ENCODE peak calls at places on chromosomes 7 and 10, in nine cellular contexts. One of them, this sample, is unnamed.

GRCh38 chr10:49226594-49226993 is 38.4 kb upstream of the TMEM273 start:
- DNase-seq in stomach: no peak
- DNase-seq in ovary: no peak
- DNase-seq in esophagus muscularis mucosa: peak; percentile 72
- DNase-seq in HepG2: no peak
- DNase-seq in SK-N-SH: no peak
- DNase-seq in upper lobe of left lung: no peak
- DNase-seq in sigmoid colon: no peak
- DNase-seq in tibial nerve: no peak
- DNase-seq in this sample: no peak

GRCh38 chr10:24645784-24646183 is 77.9 kb downstream of the ARHGAP21 start:
- DNase-seq in HepG2: no peak
- DNase-seq in sigmoid colon: no peak
- DNase-seq in stomach: no peak
- DNase-seq in upper lobe of left lung: no peak
- DNase-seq in esophagus muscularis mucosa: no peak
- DNase-seq in tibial nerve: no peak
- DNase-seq in ovary: no peak
- DNase-seq in SK-N-SH: no peak
- DNase-seq in this sample: no peak

GRCh38 chr7:158348446-158348845 is 239.2 kb downstream of the PTPRN2 start:
- DNase-seq in upper lobe of left lung: no peak
- DNase-seq in sigmoid colon: peak; percentile 12
- DNase-seq in esophagus muscularis mucosa: no peak
- DNase-seq in tibial nerve: no peak
- DNase-seq in SK-N-SH: no peak
- DNase-seq in ovary: no peak
- DNase-seq in stomach: no peak
- DNase-seq in HepG2: no peak
- DNase-seq in this sample: no peak

GRCh38 chr10:1488970-1489548 is 248.3 kb downstream of the ADARB2 start:
- DNase-seq in SK-N-SH: no peak
- DNase-seq in esophagus muscularis mucosa: no peak
- DNase-seq in sigmoid colon: no peak
- DNase-seq in upper lobe of left lung: peak; percentile 73
- DNase-seq in tibial nerve: no peak
- DNase-seq in HepG2: no peak
- DNase-seq in ovary: no peak
- DNase-seq in stomach: no peak
- DNase-seq in this sample: peak; percentile 45

GRCh38 chr10:116170815-116171250 is 102.2 kb downstream of the GFRA1 start:
- DNase-seq in upper lobe of left lung: no peak
- DNase-seq in ovary: no peak
- DNase-seq in esophagus muscularis mucosa: no peak
- DNase-seq in HepG2: no peak
- DNase-seq in sigmoid colon: no peak
- DNase-seq in stomach: no peak
- DNase-seq in tibial nerve: no peak
- DNase-seq in SK-N-SH: no peak
- DNase-seq in this sample: no peak

GRCh38 chr10:53447576-53447975 is 675.0 kb upstream of the MBL2 start:
- DNase-seq in esophagus muscularis mucosa: no peak
- DNase-seq in sigmoid colon: no peak
- DNase-seq in tibial nerve: no peak
- DNase-seq in ovary: no peak
- DNase-seq in stomach: no peak
- DNase-seq in upper lobe of left lung: no peak
- DNase-seq in HepG2: no peak
- DNase-seq in SK-N-SH: no peak
- DNase-seq in this sample: no peak

GRCh38 chr10:71260622-71261325 is 48.4 kb downstream of the UNC5B start:
- DNase-seq in stomach: no peak
- DNase-seq in esophagus muscularis mucosa: no peak
- DNase-seq in HepG2: no peak
- DNase-seq in upper lobe of left lung: peak; percentile 54
- DNase-seq in SK-N-SH: no peak
- DNase-seq in sigmoid colon: no peak
- DNase-seq in tibial nerve: no peak
- DNase-seq in ovary: peak; percentile 82
- DNase-seq in this sample: no peak

GRCh38 chr10:115063702-115064479 is 29.3 kb upstream of the ATRNL1 start:
- DNase-seq in esophagus muscularis mucosa: no peak
- DNase-seq in stomach: no peak
- DNase-seq in HepG2: no peak
- DNase-seq in ovary: no peak
- DNase-seq in sigmoid colon: no peak
- DNase-seq in tibial nerve: no peak
- DNase-seq in SK-N-SH: peak; percentile 41
- DNase-seq in upper lobe of left lung: no peak
- DNase-seq in this sample: no peak

GRCh38 chr7:23709081-23709746 is 805 bp upstream of the STK31 start:
- DNase-seq in stomach: no peak
- DNase-seq in HepG2: peak; percentile 5
- DNase-seq in tibial nerve: no peak
- DNase-seq in upper lobe of left lung: no peak
- DNase-seq in esophagus muscularis mucosa: no peak
- DNase-seq in ovary: no peak
- DNase-seq in SK-N-SH: no peak
- DNase-seq in sigmoid colon: no peak
- DNase-seq in this sample: no peak

GRCh38 chr7:100190059-100190711 is 12.5 kb downstream of the STAG3 start:
- DNase-seq in upper lobe of left lung: no peak
- DNase-seq in tibial nerve: no peak
- DNase-seq in sigmoid colon: no peak
- DNase-seq in SK-N-SH: peak; percentile 23
- DNase-seq in stomach: no peak
- DNase-seq in ovary: no peak
- DNase-seq in HepG2: peak; percentile 41
- DNase-seq in esophagus muscularis mucosa: no peak
- DNase-seq in this sample: no peak

GRCh38 chr10:90855126-90855525 is 2.7 kb downstream of the HTR7 start:
- DNase-seq in ovary: no peak
- DNase-seq in SK-N-SH: no peak
- DNase-seq in esophagus muscularis mucosa: no peak
- DNase-seq in sigmoid colon: no peak
- DNase-seq in stomach: no peak
- DNase-seq in tibial nerve: no peak
- DNase-seq in HepG2: no peak
- DNase-seq in upper lobe of left lung: no peak
- DNase-seq in this sample: no peak

GRCh38 chr7:148772297-148773089 is 73.8 kb downstream of the CUL1 start:
- DNase-seq in upper lobe of left lung: no peak
- DNase-seq in stomach: no peak
- DNase-seq in SK-N-SH: no peak
- DNase-seq in tibial nerve: no peak
- DNase-seq in esophagus muscularis mucosa: no peak
- DNase-seq in ovary: no peak
- DNase-seq in sigmoid colon: no peak
- DNase-seq in HepG2: no peak
- DNase-seq in this sample: no peak

GRCh38 chr7:37110641-37111421 is 337.8 kb downstream of the ELMO1 start:
- DNase-seq in tibial nerve: no peak
- DNase-seq in HepG2: no peak
- DNase-seq in stomach: no peak
- DNase-seq in esophagus muscularis mucosa: no peak
- DNase-seq in SK-N-SH: no peak
- DNase-seq in sigmoid colon: no peak
- DNase-seq in upper lobe of left lung: no peak
- DNase-seq in ovary: no peak
- DNase-seq in this sample: no peak

GRCh38 chr7:44163591-44163990 is 22.5 kb upstream of the MYL7 start:
- DNase-seq in SK-N-SH: no peak
- DNase-seq in upper lobe of left lung: no peak
- DNase-seq in ovary: no peak
- DNase-seq in sigmoid colon: no peak
- DNase-seq in esophagus muscularis mucosa: no peak
- DNase-seq in stomach: no peak
- DNase-seq in tibial nerve: no peak
- DNase-seq in HepG2: no peak
- DNase-seq in this sample: no peak

GRCh38 chr7:27767374-27767773 is 27.4 kb downstream of the TAX1BP1 start:
- DNase-seq in ovary: no peak
- DNase-seq in SK-N-SH: no peak
- DNase-seq in esophagus muscularis mucosa: no peak
- DNase-seq in upper lobe of left lung: no peak
- DNase-seq in tibial nerve: no peak
- DNase-seq in HepG2: no peak
- DNase-seq in stomach: no peak
- DNase-seq in sigmoid colon: no peak
- DNase-seq in this sample: no peak

GRCh38 chr10:75433216-75433615 is 1.8 kb downstream of the LRMDA start:
- DNase-seq in ovary: no peak
- DNase-seq in tibial nerve: no peak
- DNase-seq in esophagus muscularis mucosa: no peak
- DNase-seq in HepG2: no peak
- DNase-seq in sigmoid colon: no peak
- DNase-seq in upper lobe of left lung: no peak
- DNase-seq in stomach: no peak
- DNase-seq in SK-N-SH: no peak
- DNase-seq in this sample: no peak

GRCh38 chr7:101506531-101506930 is 122.6 kb downstream of the MYL10 start:
- DNase-seq in SK-N-SH: no peak
- DNase-seq in ovary: no peak
- DNase-seq in HepG2: no peak
- DNase-seq in sigmoid colon: no peak
- DNase-seq in stomach: no peak
- DNase-seq in upper lobe of left lung: no peak
- DNase-seq in tibial nerve: no peak
- DNase-seq in esophagus muscularis mucosa: no peak
- DNase-seq in this sample: no peak

GRCh38 chr7:101511965-101512364 is 117.1 kb downstream of the MYL10 start:
- DNase-seq in sigmoid colon: no peak
- DNase-seq in upper lobe of left lung: no peak
- DNase-seq in SK-N-SH: no peak
- DNase-seq in HepG2: no peak
- DNase-seq in tibial nerve: no peak
- DNase-seq in esophagus muscularis mucosa: no peak
- DNase-seq in stomach: no peak
- DNase-seq in ovary: no peak
- DNase-seq in this sample: no peak

GRCh38 chr7:101507327-101507726 is 121.8 kb downstream of the MYL10 start:
- DNase-seq in tibial nerve: no peak
- DNase-seq in SK-N-SH: no peak
- DNase-seq in HepG2: no peak
- DNase-seq in stomach: no peak
- DNase-seq in esophagus muscularis mucosa: no peak
- DNase-seq in upper lobe of left lung: no peak
- DNase-seq in sigmoid colon: no peak
- DNase-seq in ovary: no peak
- DNase-seq in this sample: no peak

GRCh38 chr7:101507791-101508252 is 121.3 kb downstream of the MYL10 start:
- DNase-seq in esophagus muscularis mucosa: no peak
- DNase-seq in SK-N-SH: peak; percentile 86
- DNase-seq in tibial nerve: no peak
- DNase-seq in upper lobe of left lung: no peak
- DNase-seq in stomach: no peak
- DNase-seq in sigmoid colon: no peak
- DNase-seq in ovary: no peak
- DNase-seq in HepG2: peak; percentile 78
- DNase-seq in this sample: peak; percentile 14

DNA sequence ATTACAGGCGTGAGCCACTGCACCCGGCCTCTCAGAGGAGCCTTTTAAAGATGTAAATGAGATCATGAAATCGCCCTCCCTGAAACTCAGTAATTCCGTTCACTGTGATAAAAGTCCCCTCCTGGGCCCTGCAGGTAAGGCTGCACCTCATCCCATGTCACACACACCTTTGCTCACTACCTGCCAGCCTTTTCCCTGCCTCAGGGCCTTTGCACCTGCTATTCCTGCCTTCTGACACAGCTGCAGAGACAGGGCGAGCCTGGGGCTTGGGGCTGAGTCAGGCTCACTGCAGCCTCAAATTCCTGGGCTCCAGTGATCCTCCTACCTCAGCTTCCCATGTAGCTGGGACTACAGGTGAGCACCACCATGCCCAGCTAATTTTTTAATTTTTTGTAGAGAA is 118.8 kb downstream of the MYL10 start:
- DNase-seq in ovary: no peak
- DNase-seq in sigmoid colon: no peak
- DNase-seq in tibial nerve: no peak
- DNase-seq in stomach: no peak
- DNase-seq in SK-N-SH: no peak
- DNase-seq in esophagus muscularis mucosa: no peak
- DNase-seq in upper lobe of left lung: no peak
- DNase-seq in HepG2: no peak
- DNase-seq in this sample: no peak
- H3K36me3 ChIP-seq in ovary: no peaks in the 10 kb centered on the region
- H3K36me3 ChIP-seq in sigmoid colon: no peaks in the 10 kb centered on the region
- H3K36me3 ChIP-seq in tibial nerve: no peaks in the 10 kb centered on the region
- H3K36me3 ChIP-seq in stomach: no peaks in the 10 kb centered on the region
- H3K36me3 ChIP-seq in SK-N-SH: no peaks in the 10 kb centered on the region
- H3K36me3 ChIP-seq in esophagus muscularis mucosa: no peaks in the 10 kb centered on the region
- H3K36me3 ChIP-seq in upper lobe of left lung: no peaks in the 10 kb centered on the region
- H3K36me3 ChIP-seq in HepG2: no peaks in the 10 kb centered on the region
- H3K36me3 ChIP-seq in this sample: no peaks in the 10 kb centered on the region

GRCh38 chr7:131554880-131555516 is 1.4 kb downstream of the PODXL start:
- DNase-seq in SK-N-SH: no peak
- DNase-seq in ovary: no peak
- DNase-seq in esophagus muscularis mucosa: no peak
- DNase-seq in sigmoid colon: no peak
- DNase-seq in upper lobe of left lung: no peak
- DNase-seq in HepG2: no peak
- DNase-seq in stomach: no peak
- DNase-seq in tibial nerve: no peak
- DNase-seq in this sample: no peak
- H3K4me3 ChIP-seq in SK-N-SH: peak overlapping the region; percentile 72
- H3K4me3 ChIP-seq in ovary: peak overlapping the region; percentile 65
- H3K4me3 ChIP-seq in esophagus muscularis mucosa: peak overlapping the region; percentile 81
- H3K4me3 ChIP-seq in sigmoid colon: peak overlapping the region; percentile 65
- H3K4me3 ChIP-seq in upper lobe of left lung: peak overlapping the region; percentile 69
- H3K4me3 ChIP-seq in HepG2: no peak overlapping the region
- H3K4me3 ChIP-seq in stomach: peak overlapping the region; percentile 76
- H3K4me3 ChIP-seq in tibial nerve: no peak overlapping the region
- H3K4me3 ChIP-seq in this sample: peak overlapping the region; percentile 63

DNA sequence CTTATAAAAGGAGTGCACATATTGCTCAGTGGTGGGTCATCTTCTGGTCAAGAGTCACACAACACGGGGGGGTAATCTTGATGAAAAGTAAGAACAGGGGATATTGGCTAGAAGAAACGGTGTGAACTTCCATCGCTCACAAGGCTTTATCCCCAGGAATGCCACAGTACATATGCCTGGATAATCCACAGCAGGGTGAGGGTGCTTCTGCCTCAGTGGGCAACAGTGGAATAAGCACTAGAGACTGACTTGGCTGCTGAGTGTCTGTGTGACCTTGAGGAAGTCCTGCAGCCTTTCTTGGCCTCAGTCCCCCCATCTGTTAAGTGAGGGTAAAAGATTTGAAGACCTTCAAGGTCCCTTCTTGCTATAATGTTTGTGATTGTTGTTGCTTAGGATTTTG is 44.9 kb upstream of the SHH start:
- DNase-seq in ovary: no peak
- DNase-seq in tibial nerve: no peak
- DNase-seq in upper lobe of left lung: no peak
- DNase-seq in esophagus muscularis mucosa: no peak
- DNase-seq in stomach: no peak
- DNase-seq in sigmoid colon: peak; percentile 20
- DNase-seq in HepG2: no peak
- DNase-seq in SK-N-SH: no peak
- DNase-seq in this sample: no peak
- TF ChIP-seq EP300 in ovary: no peak
- TF ChIP-seq EP300 in tibial nerve: no peak
- TF ChIP-seq EP300 in upper lobe of left lung: no peak
- TF ChIP-seq EP300 in esophagus muscularis mucosa: no peak
- TF ChIP-seq EP300 in stomach: no peak
- TF ChIP-seq EP300 in sigmoid colon: no peak
- TF ChIP-seq EP300 in HepG2: no peak
- TF ChIP-seq EP300 in SK-N-SH: no peak
- TF ChIP-seq EP300 in this sample: no peak

GRCh38 chr7:143390773-143391114 is 9.6 kb downstream of the ZYX start:
- DNase-seq in ovary: no peak
- DNase-seq in tibial nerve: no peak
- DNase-seq in upper lobe of left lung: no peak
- DNase-seq in SK-N-SH: no peak
- DNase-seq in stomach: no peak
- DNase-seq in sigmoid colon: peak; percentile 64
- DNase-seq in HepG2: no peak
- DNase-seq in esophagus muscularis mucosa: no peak
- DNase-seq in this sample: no peak
- H3K36me3 ChIP-seq in ovary: no peaks in the 10 kb centered on the region
- H3K36me3 ChIP-seq in tibial nerve: peaks cover 12% of the 10 kb centered on the region
- H3K36me3 ChIP-seq in upper lobe of left lung: peaks cover 25% of the 10 kb centered on the region
- H3K36me3 ChIP-seq in SK-N-SH: peaks cover 56% of the 10 kb centered on the region
- H3K36me3 ChIP-seq in stomach: peaks cover 65% of the 10 kb centered on the region
- H3K36me3 ChIP-seq in sigmoid colon: peaks cover 41% of the 10 kb centered on the region
- H3K36me3 ChIP-seq in HepG2: peaks cover 22% of the 10 kb centered on the region
- H3K36me3 ChIP-seq in esophagus muscularis mucosa: peaks cover 27% of the 10 kb centered on the region
- H3K36me3 ChIP-seq in this sample: no peaks in the 10 kb centered on the region

This sample was measured in transverse colon.